ENCODE peak calls at places on chromosomes 12 and 14, in four cellular contexts. K is adipocyte, N is uterus, H is GM12878. A is an unnamed sample.

GRCh38 chr12:98403936-98404335 is 111.5 kb upstream of the TMPO start:
- DNase-seq in K (no peak), N (no peak), H (no peak), A (no peak)

GRCh38 chr12:105834496-105834895 is 304.3 kb downstream of the NUAK1 start:
- DNase-seq in K (no peak), N (no peak), H (no peak), A (no peak)

GRCh38 chr12:43069768-43070221 is 480.2 kb upstream of the PRICKLE1 start:
- DNase-seq in K (no peak), N (peak), H (peak), A (no peak)

GRCh38 chr12:103196467-103196866 is 239.0 kb downstream of the ASCL1 start:
- DNase-seq in K (no peak), N (no peak), H (no peak), A (no peak)

GRCh38 chr14:95504135-95505029 is 12.1 kb downstream of the SYNE3 start:
- DNase-seq in K (no peak), N (no peak), H (no peak), A (no peak)

GRCh38 chr14:61285364-61285763 is 4.2 kb upstream of the TMEM30B start:
- DNase-seq in K (no peak), N (no peak), H (no peak), A (no peak)

GRCh38 chr12:94670075-94670474 is 19.7 kb upstream of the TMCC3 start:
- DNase-seq in K (no peak), N (no peak), H (no peak), A (no peak)

GRCh38 chr12:47107446-47107845 is 27.7 kb upstream of the AMIGO2 start:
- DNase-seq in K (no peak), N (no peak), H (no peak), A (no peak)

GRCh38 chr14:97641827-97642226 is 844.6 kb downstream of the VRK1 start:
- DNase-seq in K (no peak), N (no peak), H (no peak), A (no peak)

GRCh38 chr12:131057722-131058515 is 104.2 kb downstream of the ADGRD1 start:
- DNase-seq in K (no peak), N (no peak), H (no peak), A (no peak)

GRCh38 chr14:74562515-74563232 is 49.4 kb downstream of the LTBP2 start:
- DNase-seq in K (peak), N (no peak), H (no peak), A (no peak)

GRCh38 chr12:131466306-131466705 is 244.6 kb upstream of the SFSWAP start:
- DNase-seq in K (no peak), N (no peak), H (no peak), A (no peak)

GRCh38 chr14:32774214-32774613 is 164.5 kb upstream of the NPAS3 start:
- DNase-seq in K (no peak), N (no peak), H (no peak), A (no peak)

GRCh38 chr14:91749857-91750256 is 18.0 kb upstream of the CATSPERB start:
- DNase-seq in K (no peak), N (no peak), H (no peak), A (no peak)

GRCh38 chr14:74886001-74886400 is 4.3 kb downstream of the DLST start:
- DNase-seq in K (peak), N (peak), H (no peak), A (no peak)

GRCh38 chr12:96233941-96234461 is 39.8 kb downstream of the ELK3 start:
- DNase-seq in K (no peak), N (peak), H (no peak), A (peak)

GRCh38 chr12:106304001-106304421 is 1.5 kb downstream of the TCP11L2 start:
- DNase-seq in K (no peak), N (peak), H (no peak), A (no peak)

GRCh38 chr14:87944987-87945604 is 47.9 kb downstream of the GALC start:
- DNase-seq in K (peak), N (no peak), H (no peak), A (no peak)

GRCh38 chr14:42299692-42300091 is 693.0 kb downstream of the LRFN5 start:
- DNase-seq in K (no peak), N (no peak), H (peak), A (no peak)

GRCh38 chr12:86663691-86664090 is 407.5 kb upstream of the MGAT4C start:
- DNase-seq in K (peak), N (no peak), H (no peak), A (no peak)

GRCh38 chr14:96275182-96276112 is 19.4 kb downstream of the BDKRB1 start:
- DNase-seq in K (peak), N (peak), H (peak), A (no peak)

GRCh38 chr12:50355365-50355764 is 41.0 kb downstream of the FAM186A start:
- DNase-seq in K (no peak), N (no peak), H (no peak), A (no peak)

GRCh38 chr14:69137456-69138188 is 15.3 kb downstream of the DCAF5 start:
- DNase-seq in K (peak), N (no peak), H (no peak), A (no peak)

GRCh38 chr12:106633451-106633823 is 50.6 kb downstream of the RFX4 start:
- DNase-seq in K (no peak), N (no peak), H (no peak), A (no peak)

GRCh38 chr14:36522347-36522971 is 2.4 kb upstream of the NKX2-1 start:
- DNase-seq in K (no peak), N (no peak), H (no peak), A (no peak)

GRCh38 chr12:120994589-120995337 is 16.4 kb downstream of the HNF1A start:
- DNase-seq in K (no peak), N (no peak), H (no peak), A (no peak)

GRCh38 chr14:32432813-32433538 is 103.9 kb downstream of the AKAP6 start:
- DNase-seq in K (no peak), N (peak), H (no peak), A (no peak)

A was measured in thoracic aorta.